ENCODE peak calls at places on chromosomes 16 and 17, in seven cellular contexts. Q, O, N, H, X, B and U are unnamed samples.

GRCh38 chr17:47257651-47258339 is 4.2 kb downstream of the ITGB3 start:
- DNase-seq in Q (no peak), O (no peak), N (no peak), H (no peak), X (peak; percentile 92), B (no peak), U (no peak)

GRCh38 chr16:79430129-79430789 is 170.3 kb downstream of the MAF start:
- DNase-seq in Q (peak; percentile 35), O (no peak), N (peak; percentile 29), H (no peak), X (no peak), B (no peak), U (no peak)

GRCh38 chr16:82062645-82063058 is 27.6 kb downstream of the HSD17B2 start:
- DNase-seq in Q (no peak), O (no peak), N (no peak), H (no peak), X (no peak), B (no peak), U (no peak)

GRCh38 chr16:22235839-22236745 is 30.0 kb downstream of the EEF2K start:
- DNase-seq in Q (no peak), O (no peak), N (peak; percentile 50), H (no peak), X (no peak), B (no peak), U (no peak)

GRCh38 chr16:25126820-25127232 is 15.3 kb downstream of the LCMT1 start:
- DNase-seq in Q (peak; percentile 74), O (peak; percentile 64), N (peak; percentile 78), H (no peak), X (peak; percentile 90), B (no peak), U (no peak)

GRCh38 chr17:31248986-31249385 is 48.1 kb downstream of the OMG start:
- DNase-seq in Q (no peak), O (no peak), N (no peak), H (no peak), X (peak; percentile 73), B (no peak), U (no peak)

GRCh38 chr17:74417178-74418045 is 14.5 kb upstream of the GPRC5C start:
- DNase-seq in Q (no peak), O (peak; percentile 18), N (peak; percentile 71), H (no peak), X (peak; percentile 82), B (no peak), U (peak; percentile 24)

GRCh38 chr17:78408476-78409020 is 30.1 kb downstream of the PGS1 start:
- DNase-seq in Q (no peak), O (no peak), N (peak; percentile 87), H (no peak), X (no peak), B (no peak), U (no peak)

GRCh38 chr17:38543403-38544174 is 62.2 kb downstream of the SRCIN1 start:
- DNase-seq in Q (peak; percentile 49), O (no peak), N (no peak), H (no peak), X (no peak), B (no peak), U (no peak)

GRCh38 chr17:46179375-46179999 is 13.7 kb downstream of the KANSL1 start:
- DNase-seq in Q (no peak), O (no peak), N (no peak), H (no peak), X (no peak), B (no peak), U (no peak)

GRCh38 chr16:70553645-70554044 is 30.0 kb downstream of the SF3B3 start:
- DNase-seq in Q (no peak), O (no peak), N (no peak), H (no peak), X (peak; percentile 26), B (no peak), U (no peak)

GRCh38 chr17:37774508-37774907 is 29.6 kb upstream of the HNF1B start:
- DNase-seq in Q (no peak), O (peak; percentile 61), N (no peak), H (no peak), X (no peak), B (no peak), U (no peak)

GRCh38 chr17:76092526-76093413 is 10.8 kb downstream of the EXOC7 start:
- DNase-seq in Q (no peak), O (no peak), N (no peak), H (no peak), X (no peak), B (no peak), U (no peak)

GRCh38 chr17:59287887-59288286 is 43.6 kb upstream of the YPEL2 start:
- DNase-seq in Q (no peak), O (no peak), N (no peak), H (no peak), X (peak; percentile 11), B (no peak), U (no peak)

GRCh38 chr16:75203667-75204409 is 3.1 kb downstream of the CTRB2 start:
- DNase-seq in Q (no peak), O (no peak), N (no peak), H (no peak), X (no peak), B (no peak), U (no peak)

GRCh38 chr16:56861092-56861610 is 3.9 kb upstream of the SLC12A3 start:
- DNase-seq in Q (no peak), O (no peak), N (no peak), H (peak; percentile 93), X (peak; percentile 55), B (no peak), U (no peak)

GRCh38 chr16:53212899-53213235 is 158.1 kb downstream of the CHD9 start:
- DNase-seq in Q (no peak), O (no peak), N (no peak), H (no peak), X (no peak), B (no peak), U (no peak)

GRCh38 chr16:78684040-78684611 is 584.7 kb downstream of the WWOX start:
- DNase-seq in Q (no peak), O (no peak), N (peak; percentile 30), H (no peak), X (no peak), B (no peak), U (no peak)